ENCODE peak calls at places on chromosomes 13 and 19, in six cellular contexts. One of them, this sample, is unnamed.

GRCh38 chr13:28540612-28541011 is 45.7 kb upstream of the FLT1 start:
- DNase-seq in fibroblast of mammary gland: no peak
- DNase-seq in uterus: no peak
- DNase-seq in adrenal gland: no peak
- DNase-seq in GM06990: no peak
- DNase-seq in brain microvascular endothelial cell: peak; percentile 6
- DNase-seq in this sample: no peak

GRCh38 chr13:24865158-24865557 is 101.2 kb downstream of the RNF17 start:
- DNase-seq in fibroblast of mammary gland: peak; percentile 18
- DNase-seq in adrenal gland: no peak
- DNase-seq in GM06990: no peak
- DNase-seq in brain microvascular endothelial cell: no peak
- DNase-seq in uterus: no peak
- DNase-seq in this sample: no peak

GRCh38 chr13:57630661-57631606 is 610 bp upstream of the PCDH17 start:
- DNase-seq in fibroblast of mammary gland: peak; percentile 46
- DNase-seq in adrenal gland: peak; percentile 4
- DNase-seq in GM06990: no peak
- DNase-seq in uterus: no peak
- DNase-seq in brain microvascular endothelial cell: peak; percentile 3
- DNase-seq in this sample: no peak

GRCh38 chr13:31922724-31923123 is 108.8 kb upstream of the FRY start:
- DNase-seq in GM06990: no peak
- DNase-seq in adrenal gland: no peak
- DNase-seq in fibroblast of mammary gland: no peak
- DNase-seq in brain microvascular endothelial cell: no peak
- DNase-seq in uterus: no peak
- DNase-seq in this sample: no peak

GRCh38 chr19:19615086-19615485 is 3.4 kb downstream of the PBX4 start:
- DNase-seq in brain microvascular endothelial cell: no peak
- DNase-seq in fibroblast of mammary gland: peak; percentile 65
- DNase-seq in uterus: no peak
- DNase-seq in adrenal gland: no peak
- DNase-seq in GM06990: no peak
- DNase-seq in this sample: no peak

GRCh38 chr19:42420055-42420544 is 7.1 kb downstream of the LIPE start:
- DNase-seq in brain microvascular endothelial cell: peak; percentile 44
- DNase-seq in GM06990: peak; percentile 78
- DNase-seq in uterus: no peak
- DNase-seq in adrenal gland: peak; percentile 65
- DNase-seq in fibroblast of mammary gland: peak; percentile 58
- DNase-seq in this sample: no peak

GRCh38 chr13:35621989-35622388 is 145.5 kb upstream of the MAB21L1 start:
- DNase-seq in GM06990: no peak
- DNase-seq in fibroblast of mammary gland: peak; percentile 44
- DNase-seq in adrenal gland: no peak
- DNase-seq in uterus: no peak
- DNase-seq in brain microvascular endothelial cell: no peak
- DNase-seq in this sample: no peak

GRCh38 chr19:6424190-6424938 is at the start of gene KHSRP:
- DNase-seq in fibroblast of mammary gland: no peak
- DNase-seq in uterus: peak; percentile 47
- DNase-seq in adrenal gland: no peak
- DNase-seq in GM06990: peak; percentile 99
- DNase-seq in brain microvascular endothelial cell: no peak
- DNase-seq in this sample: no peak

GRCh38 chr19:27794444-27795042 is 1418.4 kb downstream of the UQCRFS1 start:
- DNase-seq in GM06990: no peak
- DNase-seq in fibroblast of mammary gland: peak; percentile 37
- DNase-seq in adrenal gland: peak; percentile 40
- DNase-seq in brain microvascular endothelial cell: peak; percentile 39
- DNase-seq in uterus: no peak
- DNase-seq in this sample: no peak

GRCh38 chr13:30618186-30618937 is 642 bp downstream of the USPL1 start:
- DNase-seq in uterus: no peak
- DNase-seq in fibroblast of mammary gland: no peak
- DNase-seq in GM06990: peak; percentile 42
- DNase-seq in adrenal gland: peak; percentile 17
- DNase-seq in brain microvascular endothelial cell: no peak
- DNase-seq in this sample: peak; percentile 29

GRCh38 chr13:98847780-98848179 is 95.3 kb upstream of the SLC15A1 start:
- DNase-seq in GM06990: no peak
- DNase-seq in adrenal gland: no peak
- DNase-seq in uterus: no peak
- DNase-seq in brain microvascular endothelial cell: no peak
- DNase-seq in fibroblast of mammary gland: peak; percentile 31
- DNase-seq in this sample: no peak

GRCh38 chr19:51448011-51448744 is 10.1 kb downstream of the SIGLEC8 start:
- DNase-seq in brain microvascular endothelial cell: no peak
- DNase-seq in uterus: no peak
- DNase-seq in fibroblast of mammary gland: no peak
- DNase-seq in adrenal gland: no peak
- DNase-seq in GM06990: no peak
- DNase-seq in this sample: no peak

GRCh38 chr19:1514986-1515721 is 2.3 kb upstream of the ADAMTSL5 start:
- DNase-seq in fibroblast of mammary gland: no peak
- DNase-seq in adrenal gland: no peak
- DNase-seq in uterus: no peak
- DNase-seq in GM06990: no peak
- DNase-seq in brain microvascular endothelial cell: no peak
- DNase-seq in this sample: no peak

GRCh38 chr19:34669305-34669704 is 7.7 kb downstream of the SCGB2B2 start:
- DNase-seq in uterus: no peak
- DNase-seq in brain microvascular endothelial cell: no peak
- DNase-seq in fibroblast of mammary gland: no peak
- DNase-seq in GM06990: no peak
- DNase-seq in adrenal gland: no peak
- DNase-seq in this sample: no peak

GRCh38 chr13:113129921-113130750 is 7.5 kb downstream of the F10 start:
- DNase-seq in brain microvascular endothelial cell: no peak
- DNase-seq in adrenal gland: no peak
- DNase-seq in GM06990: no peak
- DNase-seq in uterus: peak; percentile 17
- DNase-seq in fibroblast of mammary gland: no peak
- DNase-seq in this sample: no peak

GRCh38 chr13:46383383-46383782 is 3.7 kb downstream of the RUBCNL start:
- DNase-seq in brain microvascular endothelial cell: no peak
- DNase-seq in adrenal gland: no peak
- DNase-seq in fibroblast of mammary gland: no peak
- DNase-seq in uterus: no peak
- DNase-seq in GM06990: peak; percentile 54
- DNase-seq in this sample: no peak

GRCh38 chr13:113860579-113861432 is 3.1 kb downstream of the GAS6 start:
- DNase-seq in fibroblast of mammary gland: no peak
- DNase-seq in uterus: peak; percentile 60
- DNase-seq in adrenal gland: no peak
- DNase-seq in GM06990: no peak
- DNase-seq in brain microvascular endothelial cell: no peak
- DNase-seq in this sample: no peak

GRCh38 chr13:40149611-40150283 is 494.3 kb downstream of the COG6 start:
- DNase-seq in brain microvascular endothelial cell: peak; percentile 86
- DNase-seq in adrenal gland: peak; percentile 67
- DNase-seq in fibroblast of mammary gland: peak; percentile 95
- DNase-seq in GM06990: no peak
- DNase-seq in uterus: peak; percentile 66
- DNase-seq in this sample: no peak

GRCh38 chr19:15532779-15533521 is 24.6 kb downstream of the CYP4F22 start:
- DNase-seq in adrenal gland: no peak
- DNase-seq in uterus: no peak
- DNase-seq in brain microvascular endothelial cell: no peak
- DNase-seq in fibroblast of mammary gland: peak; percentile 11
- DNase-seq in GM06990: no peak
- DNase-seq in this sample: no peak

GRCh38 chr19:39602224-39602623 is at the start of gene LGALS13:
- DNase-seq in adrenal gland: no peak
- DNase-seq in fibroblast of mammary gland: no peak
- DNase-seq in GM06990: no peak
- DNase-seq in uterus: no peak
- DNase-seq in brain microvascular endothelial cell: no peak
- DNase-seq in this sample: no peak

GRCh38 chr19:8702350-8702749 is 3.8 kb upstream of the ACTL9 start:
- DNase-seq in GM06990: no peak
- DNase-seq in adrenal gland: no peak
- DNase-seq in uterus: no peak
- DNase-seq in fibroblast of mammary gland: no peak
- DNase-seq in brain microvascular endothelial cell: no peak
- DNase-seq in this sample: no peak

GRCh38 chr19:31499826-31500539 is 150.7 kb upstream of the TSHZ3 start:
- DNase-seq in adrenal gland: no peak
- DNase-seq in brain microvascular endothelial cell: no peak
- DNase-seq in uterus: no peak
- DNase-seq in GM06990: no peak
- DNase-seq in fibroblast of mammary gland: no peak
- DNase-seq in this sample: no peak

GRCh38 chr19:3163943-3164342 is 14.6 kb upstream of the S1PR4 start:
- DNase-seq in brain microvascular endothelial cell: no peak
- DNase-seq in uterus: no peak
- DNase-seq in GM06990: no peak
- DNase-seq in adrenal gland: no peak
- DNase-seq in fibroblast of mammary gland: no peak
- DNase-seq in this sample: no peak

GRCh38 chr19:30406220-30406944 is 34.2 kb downstream of the ZNF536 start:
- DNase-seq in brain microvascular endothelial cell: no peak
- DNase-seq in GM06990: no peak
- DNase-seq in adrenal gland: peak; percentile 71
- DNase-seq in uterus: no peak
- DNase-seq in fibroblast of mammary gland: no peak
- DNase-seq in this sample: no peak
- TF ChIP-seq CTCF in brain microvascular endothelial cell: peak; percentile 48
- TF ChIP-seq CTCF in GM06990: peak; percentile 41
- TF ChIP-seq CTCF in adrenal gland: peak; percentile 60
- TF ChIP-seq CTCF in uterus: no peak
- TF ChIP-seq CTCF in fibroblast of mammary gland: no peak
- TF ChIP-seq CTCF in this sample: peak; percentile 58

GRCh38 chr13:105341256-105341655 is 1194.2 kb downstream of the EFNB2 start:
- DNase-seq in uterus: no peak
- DNase-seq in brain microvascular endothelial cell: no peak
- DNase-seq in fibroblast of mammary gland: no peak
- DNase-seq in adrenal gland: no peak
- DNase-seq in GM06990: no peak
- DNase-seq in this sample: no peak
- H3K4me3 ChIP-seq in uterus: no peak overlapping the region
- H3K4me3 ChIP-seq in brain microvascular endothelial cell: no peak overlapping the region
- H3K4me3 ChIP-seq in fibroblast of mammary gland: no peak overlapping the region
- H3K4me3 ChIP-seq in adrenal gland: no peak overlapping the region
- H3K4me3 ChIP-seq in GM06990: no peak overlapping the region
- H3K4me3 ChIP-seq in this sample: no peak overlapping the region

GRCh38 chr19:49133621-49134454 is 14.5 kb downstream of the PPFIA3 start:
- DNase-seq in GM06990: no peak
- DNase-seq in brain microvascular endothelial cell: peak; percentile 33
- DNase-seq in uterus: peak; percentile 64
- DNase-seq in adrenal gland: peak; percentile 83
- DNase-seq in fibroblast of mammary gland: peak; percentile 66
- DNase-seq in this sample: no peak
- TF ChIP-seq CTCF in GM06990: no peak
- TF ChIP-seq CTCF in brain microvascular endothelial cell: peak; percentile 31
- TF ChIP-seq CTCF in uterus: no peak
- TF ChIP-seq CTCF in adrenal gland: no peak
- TF ChIP-seq CTCF in fibroblast of mammary gland: no peak
- TF ChIP-seq CTCF in this sample: no peak

DNA sequence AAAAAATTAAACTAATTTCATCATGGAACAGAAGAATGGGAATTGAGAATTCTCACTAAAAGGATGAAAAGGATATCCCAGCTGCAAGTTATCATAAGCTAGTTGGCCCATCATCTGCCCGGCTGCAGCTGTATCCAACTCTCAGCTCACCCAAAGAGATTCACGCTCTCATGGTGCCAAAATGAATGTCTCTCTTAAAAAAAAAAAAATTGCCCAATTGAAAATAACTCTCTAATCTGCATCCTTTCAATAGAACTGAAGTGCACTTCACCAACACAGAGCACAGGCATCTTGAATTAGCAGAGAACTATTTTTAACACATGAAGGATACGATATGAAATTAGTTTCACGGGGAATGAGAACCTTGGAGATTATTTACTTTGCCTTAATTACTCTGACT is 20.0 kb downstream of the ENOX1 start:
- DNase-seq in GM06990: no peak
- DNase-seq in uterus: peak; percentile 34
- DNase-seq in fibroblast of mammary gland: no peak
- DNase-seq in adrenal gland: no peak
- DNase-seq in brain microvascular endothelial cell: no peak
- DNase-seq in this sample: no peak
- H3K4me3 ChIP-seq in GM06990: no peak overlapping the region
- H3K4me3 ChIP-seq in uterus: no peak overlapping the region
- H3K4me3 ChIP-seq in fibroblast of mammary gland: no peak overlapping the region
- H3K4me3 ChIP-seq in adrenal gland: no peak overlapping the region
- H3K4me3 ChIP-seq in brain microvascular endothelial cell: no peak overlapping the region
- H3K4me3 ChIP-seq in this sample: no peak overlapping the region

GRCh38 chr19:18412610-18413239 is 6.5 kb upstream of the SSBP4 start:
- DNase-seq in uterus: no peak
- DNase-seq in adrenal gland: no peak
- DNase-seq in fibroblast of mammary gland: no peak
- DNase-seq in GM06990: no peak
- DNase-seq in brain microvascular endothelial cell: no peak
- DNase-seq in this sample: no peak
- TF ChIP-seq CTCF in uterus: no peak
- TF ChIP-seq CTCF in adrenal gland: no peak
- TF ChIP-seq CTCF in fibroblast of mammary gland: no peak
- TF ChIP-seq CTCF in GM06990: no peak
- TF ChIP-seq CTCF in brain microvascular endothelial cell: peak; percentile 2
- TF ChIP-seq CTCF in this sample: no peak